ENCODE peak calls at places on chromosomes 2 and 18, in ten cellular contexts. One of them, this sample, is unnamed.

GRCh38 chr18:55500316-55501086 is 87.5 kb downstream of the TCF4 start:
- DNase-seq in cardiac fibroblast: peak; percentile 76
- DNase-seq in MM.1S: no peak
- DNase-seq in esophagus squamous epithelium: no peak
- DNase-seq in GM12865: no peak
- DNase-seq in right lobe of liver: no peak
- DNase-seq in tibial nerve: no peak
- DNase-seq in CD4-positive, alpha-beta T cell: no peak
- DNase-seq in mucosa of descending colon: no peak
- DNase-seq in AG04450: no peak
- DNase-seq in this sample: no peak

GRCh38 chr18:35337256-35337655 is 7.0 kb downstream of the ZNF24 start:
- DNase-seq in cardiac fibroblast: no peak
- DNase-seq in MM.1S: no peak
- DNase-seq in esophagus squamous epithelium: no peak
- DNase-seq in GM12865: no peak
- DNase-seq in right lobe of liver: no peak
- DNase-seq in tibial nerve: no peak
- DNase-seq in CD4-positive, alpha-beta T cell: no peak
- DNase-seq in mucosa of descending colon: no peak
- DNase-seq in AG04450: no peak
- DNase-seq in this sample: no peak

GRCh38 chr2:39640107-39640506 is 25.6 kb upstream of the TMEM178A start:
- DNase-seq in cardiac fibroblast: no peak
- DNase-seq in MM.1S: no peak
- DNase-seq in esophagus squamous epithelium: no peak
- DNase-seq in GM12865: no peak
- DNase-seq in right lobe of liver: peak; percentile 59
- DNase-seq in tibial nerve: no peak
- DNase-seq in CD4-positive, alpha-beta T cell: no peak
- DNase-seq in mucosa of descending colon: no peak
- DNase-seq in AG04450: no peak
- DNase-seq in this sample: no peak

GRCh38 chr2:18750662-18751554 is 161.5 kb upstream of the NT5C1B start:
- DNase-seq in cardiac fibroblast: peak; percentile 67
- DNase-seq in MM.1S: no peak
- DNase-seq in esophagus squamous epithelium: no peak
- DNase-seq in GM12865: no peak
- DNase-seq in right lobe of liver: no peak
- DNase-seq in tibial nerve: no peak
- DNase-seq in CD4-positive, alpha-beta T cell: no peak
- DNase-seq in mucosa of descending colon: no peak
- DNase-seq in AG04450: no peak
- DNase-seq in this sample: no peak

GRCh38 chr18:78295271-78295670 is 684.3 kb upstream of the SALL3 start:
- DNase-seq in cardiac fibroblast: no peak
- DNase-seq in MM.1S: no peak
- DNase-seq in esophagus squamous epithelium: no peak
- DNase-seq in GM12865: no peak
- DNase-seq in right lobe of liver: no peak
- DNase-seq in tibial nerve: no peak
- DNase-seq in CD4-positive, alpha-beta T cell: no peak
- DNase-seq in mucosa of descending colon: no peak
- DNase-seq in AG04450: no peak
- DNase-seq in this sample: no peak

GRCh38 chr18:57347784-57348183 is 4.6 kb upstream of the ST8SIA3 start:
- DNase-seq in cardiac fibroblast: no peak
- DNase-seq in MM.1S: no peak
- DNase-seq in esophagus squamous epithelium: no peak
- DNase-seq in GM12865: no peak
- DNase-seq in right lobe of liver: no peak
- DNase-seq in tibial nerve: no peak
- DNase-seq in CD4-positive, alpha-beta T cell: no peak
- DNase-seq in mucosa of descending colon: no peak
- DNase-seq in AG04450: no peak
- DNase-seq in this sample: no peak

GRCh38 chr2:180416553-180417113 is 409.5 kb upstream of the CWC22 start:
- DNase-seq in cardiac fibroblast: no peak
- DNase-seq in MM.1S: no peak
- DNase-seq in esophagus squamous epithelium: no peak
- DNase-seq in GM12865: no peak
- DNase-seq in right lobe of liver: no peak
- DNase-seq in tibial nerve: no peak
- DNase-seq in CD4-positive, alpha-beta T cell: no peak
- DNase-seq in mucosa of descending colon: no peak
- DNase-seq in AG04450: no peak
- DNase-seq in this sample: no peak

GRCh38 chr18:9952633-9953416 is 39.0 kb downstream of the VAPA start:
- DNase-seq in cardiac fibroblast: no peak
- DNase-seq in MM.1S: no peak
- DNase-seq in esophagus squamous epithelium: no peak
- DNase-seq in GM12865: no peak
- DNase-seq in right lobe of liver: no peak
- DNase-seq in tibial nerve: no peak
- DNase-seq in CD4-positive, alpha-beta T cell: no peak
- DNase-seq in mucosa of descending colon: no peak
- DNase-seq in AG04450: no peak
- DNase-seq in this sample: no peak

GRCh38 chr18:23105581-23106219 is 29.6 kb upstream of the CABLES1 start:
- DNase-seq in cardiac fibroblast: no peak
- DNase-seq in MM.1S: no peak
- DNase-seq in esophagus squamous epithelium: no peak
- DNase-seq in GM12865: no peak
- DNase-seq in right lobe of liver: no peak
- DNase-seq in tibial nerve: no peak
- DNase-seq in CD4-positive, alpha-beta T cell: no peak
- DNase-seq in mucosa of descending colon: peak; percentile 67
- DNase-seq in AG04450: no peak
- DNase-seq in this sample: no peak

GRCh38 chr18:23107718-23108117 is 27.6 kb upstream of the CABLES1 start:
- DNase-seq in cardiac fibroblast: no peak
- DNase-seq in MM.1S: no peak
- DNase-seq in esophagus squamous epithelium: no peak
- DNase-seq in GM12865: no peak
- DNase-seq in right lobe of liver: no peak
- DNase-seq in tibial nerve: no peak
- DNase-seq in CD4-positive, alpha-beta T cell: no peak
- DNase-seq in mucosa of descending colon: no peak
- DNase-seq in AG04450: no peak
- DNase-seq in this sample: no peak

GRCh38 chr18:23108496-23108895 is 26.8 kb upstream of the CABLES1 start:
- DNase-seq in cardiac fibroblast: peak; percentile 68
- DNase-seq in MM.1S: no peak
- DNase-seq in esophagus squamous epithelium: no peak
- DNase-seq in GM12865: no peak
- DNase-seq in right lobe of liver: no peak
- DNase-seq in tibial nerve: no peak
- DNase-seq in CD4-positive, alpha-beta T cell: no peak
- DNase-seq in mucosa of descending colon: no peak
- DNase-seq in AG04450: no peak
- DNase-seq in this sample: no peak

GRCh38 chr18:23105030-23105429 is 30.3 kb upstream of the CABLES1 start:
- DNase-seq in cardiac fibroblast: no peak
- DNase-seq in MM.1S: no peak
- DNase-seq in esophagus squamous epithelium: no peak
- DNase-seq in GM12865: no peak
- DNase-seq in right lobe of liver: no peak
- DNase-seq in tibial nerve: no peak
- DNase-seq in CD4-positive, alpha-beta T cell: no peak
- DNase-seq in mucosa of descending colon: no peak
- DNase-seq in AG04450: no peak
- DNase-seq in this sample: no peak

GRCh38 chr18:23106575-23106974 is 28.7 kb upstream of the CABLES1 start:
- DNase-seq in cardiac fibroblast: peak; percentile 67
- DNase-seq in MM.1S: no peak
- DNase-seq in esophagus squamous epithelium: no peak
- DNase-seq in GM12865: no peak
- DNase-seq in right lobe of liver: no peak
- DNase-seq in tibial nerve: no peak
- DNase-seq in CD4-positive, alpha-beta T cell: no peak
- DNase-seq in mucosa of descending colon: peak; percentile 54
- DNase-seq in AG04450: peak; percentile 63
- DNase-seq in this sample: no peak
- TF ChIP-seq CTCF in cardiac fibroblast: peak; percentile 6
- TF ChIP-seq CTCF in MM.1S: no peak
- TF ChIP-seq CTCF in esophagus squamous epithelium: no peak
- TF ChIP-seq CTCF in GM12865: no peak
- TF ChIP-seq CTCF in right lobe of liver: no peak
- TF ChIP-seq CTCF in tibial nerve: no peak
- TF ChIP-seq CTCF in CD4-positive, alpha-beta T cell: no peak
- TF ChIP-seq CTCF in mucosa of descending colon: no peak
- TF ChIP-seq CTCF in AG04450: no peak
- TF ChIP-seq CTCF in this sample: no peak

GRCh38 chr2:61966087-61966727 is 60.7 kb downstream of the COMMD1 start:
- DNase-seq in cardiac fibroblast: no peak
- DNase-seq in MM.1S: no peak
- DNase-seq in esophagus squamous epithelium: no peak
- DNase-seq in GM12865: no peak
- DNase-seq in right lobe of liver: no peak
- DNase-seq in tibial nerve: no peak
- DNase-seq in CD4-positive, alpha-beta T cell: no peak
- DNase-seq in mucosa of descending colon: no peak
- DNase-seq in AG04450: no peak
- DNase-seq in this sample: no peak

GRCh38 chr2:61969376-61969775 is 63.9 kb downstream of the COMMD1 start:
- DNase-seq in cardiac fibroblast: peak; percentile 45
- DNase-seq in MM.1S: no peak
- DNase-seq in esophagus squamous epithelium: no peak
- DNase-seq in GM12865: no peak
- DNase-seq in right lobe of liver: no peak
- DNase-seq in tibial nerve: no peak
- DNase-seq in CD4-positive, alpha-beta T cell: no peak
- DNase-seq in mucosa of descending colon: no peak
- DNase-seq in AG04450: no peak
- DNase-seq in this sample: no peak

GRCh38 chr2:61967262-61967661 is 61.8 kb downstream of the COMMD1 start:
- DNase-seq in cardiac fibroblast: peak; percentile 13
- DNase-seq in MM.1S: no peak
- DNase-seq in esophagus squamous epithelium: no peak
- DNase-seq in GM12865: no peak
- DNase-seq in right lobe of liver: no peak
- DNase-seq in tibial nerve: no peak
- DNase-seq in CD4-positive, alpha-beta T cell: no peak
- DNase-seq in mucosa of descending colon: no peak
- DNase-seq in AG04450: no peak
- DNase-seq in this sample: no peak

DNA sequence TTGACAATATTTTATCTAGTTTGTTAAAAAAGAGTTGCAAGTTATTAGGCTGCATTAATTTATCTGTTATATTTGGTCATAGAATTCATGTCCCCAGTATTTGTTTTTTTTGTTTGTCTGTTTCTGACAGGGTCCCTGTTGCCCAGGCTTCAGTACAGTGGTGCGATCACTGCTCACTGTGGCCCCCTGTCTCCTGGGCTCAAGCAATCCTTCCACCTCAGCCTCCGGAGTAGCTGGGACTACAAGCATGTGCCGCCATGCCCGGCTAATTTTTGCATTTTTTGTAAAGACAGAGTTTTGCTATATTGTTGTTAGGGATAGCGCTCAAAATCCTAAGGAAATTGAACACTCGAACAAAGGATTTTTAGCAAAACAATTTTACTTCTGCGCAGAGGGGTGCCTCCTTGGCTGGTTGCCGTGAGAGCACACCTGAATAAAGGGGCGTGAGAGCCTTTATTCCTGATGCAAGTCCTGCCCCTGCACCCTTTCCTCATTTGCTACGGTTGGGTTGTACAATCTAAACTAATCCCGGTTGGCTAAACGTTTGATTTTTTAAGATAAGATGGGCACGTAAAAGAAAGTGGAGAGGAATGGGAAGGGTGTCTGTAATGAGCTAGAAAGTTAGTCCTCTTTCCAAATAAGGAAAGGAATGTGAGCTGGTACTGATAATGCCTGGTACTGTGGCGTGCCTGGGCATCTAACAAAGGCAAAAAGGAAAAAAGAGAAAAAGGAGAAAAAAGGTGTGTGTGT is 65.5 kb downstream of the COMMD1 start:
- DNase-seq in cardiac fibroblast: no peak
- DNase-seq in MM.1S: no peak
- DNase-seq in esophagus squamous epithelium: no peak
- DNase-seq in GM12865: no peak
- DNase-seq in right lobe of liver: no peak
- DNase-seq in tibial nerve: no peak
- DNase-seq in CD4-positive, alpha-beta T cell: no peak
- DNase-seq in mucosa of descending colon: no peak
- DNase-seq in AG04450: no peak
- DNase-seq in this sample: no peak
- TF ChIP-seq CTCF in cardiac fibroblast: no peak
- TF ChIP-seq CTCF in MM.1S: no peak
- TF ChIP-seq CTCF in esophagus squamous epithelium: no peak
- TF ChIP-seq CTCF in GM12865: no peak
- TF ChIP-seq CTCF in right lobe of liver: no peak
- TF ChIP-seq CTCF in tibial nerve: no peak
- TF ChIP-seq CTCF in CD4-positive, alpha-beta T cell: no peak
- TF ChIP-seq CTCF in mucosa of descending colon: no peak
- TF ChIP-seq CTCF in AG04450: no peak
- TF ChIP-seq CTCF in this sample: peak; percentile 62

DNA sequence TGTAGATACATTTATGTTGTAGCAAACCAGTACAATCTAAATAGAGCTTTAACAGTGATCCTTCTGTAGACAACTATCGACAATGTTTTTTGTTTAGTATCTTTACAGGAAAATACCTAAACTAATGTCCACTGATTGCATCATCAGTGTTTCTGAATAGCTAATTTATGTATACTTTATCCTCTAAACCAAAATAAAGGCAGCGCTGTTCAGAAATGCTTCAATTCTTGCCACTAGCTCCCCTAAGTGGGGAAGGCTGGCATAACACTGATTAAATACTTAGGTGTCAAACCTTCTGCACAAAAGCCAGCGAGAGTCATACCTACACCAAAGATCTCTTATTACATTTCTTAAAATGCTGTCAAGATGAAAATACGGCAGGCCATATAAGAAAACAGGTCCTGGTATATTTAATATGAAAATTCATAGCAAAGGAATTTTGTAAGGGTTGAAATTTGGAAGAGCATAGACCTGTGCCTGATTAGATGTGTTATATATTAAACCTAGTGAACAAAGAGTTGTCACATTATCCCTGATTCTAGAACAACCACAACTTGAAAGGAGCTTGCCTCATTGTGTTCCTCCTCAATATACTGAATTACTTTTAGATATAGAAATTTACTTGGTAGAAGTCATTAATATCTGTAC is 1693.4 kb upstream of the SLC39A10 start:
- DNase-seq in cardiac fibroblast: peak; percentile 74
- DNase-seq in MM.1S: no peak
- DNase-seq in esophagus squamous epithelium: no peak
- DNase-seq in GM12865: peak; percentile 21
- DNase-seq in right lobe of liver: no peak
- DNase-seq in tibial nerve: no peak
- DNase-seq in CD4-positive, alpha-beta T cell: no peak
- DNase-seq in mucosa of descending colon: peak; percentile 11
- DNase-seq in AG04450: no peak
- DNase-seq in this sample: no peak
- TF ChIP-seq CTCF in cardiac fibroblast: peak; percentile 75
- TF ChIP-seq CTCF in MM.1S: peak; percentile 43
- TF ChIP-seq CTCF in esophagus squamous epithelium: no peak
- TF ChIP-seq CTCF in GM12865: peak; percentile 43
- TF ChIP-seq CTCF in right lobe of liver: peak; percentile 24
- TF ChIP-seq CTCF in tibial nerve: no peak
- TF ChIP-seq CTCF in CD4-positive, alpha-beta T cell: no peak
- TF ChIP-seq CTCF in mucosa of descending colon: no peak
- TF ChIP-seq CTCF in AG04450: peak; percentile 41
- TF ChIP-seq CTCF in this sample: peak; percentile 96

DNA sequence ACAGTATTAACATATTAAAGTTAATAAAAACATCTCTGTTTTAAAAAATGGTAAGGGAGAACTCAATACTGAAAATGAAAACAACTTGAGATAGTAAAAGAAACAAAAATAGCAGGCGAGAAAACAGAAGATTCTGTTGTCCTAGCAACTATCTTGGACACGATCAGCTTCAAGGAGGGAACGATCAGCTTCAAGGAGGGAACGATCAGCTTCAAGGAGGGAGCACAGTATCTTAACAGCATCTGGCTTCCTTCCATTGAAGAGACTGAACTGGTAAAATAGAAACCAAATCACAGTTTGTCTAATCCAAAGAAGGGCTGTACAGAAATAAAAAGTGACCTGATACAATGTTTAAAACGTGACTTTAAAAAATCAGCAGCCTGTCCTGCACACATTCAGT is 51.8 kb downstream of the NDUFA10 start:
- DNase-seq in cardiac fibroblast: no peak
- DNase-seq in MM.1S: no peak
- DNase-seq in esophagus squamous epithelium: no peak
- DNase-seq in GM12865: no peak
- DNase-seq in right lobe of liver: no peak
- DNase-seq in tibial nerve: no peak
- DNase-seq in CD4-positive, alpha-beta T cell: no peak
- DNase-seq in mucosa of descending colon: no peak
- DNase-seq in AG04450: no peak
- DNase-seq in this sample: no peak
- TF ChIP-seq CTCF in cardiac fibroblast: no peak
- TF ChIP-seq CTCF in MM.1S: no peak
- TF ChIP-seq CTCF in esophagus squamous epithelium: no peak
- TF ChIP-seq CTCF in GM12865: no peak
- TF ChIP-seq CTCF in right lobe of liver: no peak
- TF ChIP-seq CTCF in tibial nerve: no peak
- TF ChIP-seq CTCF in CD4-positive, alpha-beta T cell: no peak
- TF ChIP-seq CTCF in mucosa of descending colon: no peak
- TF ChIP-seq CTCF in AG04450: no peak
- TF ChIP-seq CTCF in this sample: no peak

This sample was measured in chondrocyte.